ENCODE peak calls at places on chromosomes 6 and 20, in four cellular contexts. A is IMR-90, E is ovary, C is A549. Z is an unnamed sample.

GRCh38 chr20:1935696-1936366 is 40.6 kb downstream of the SIRPA start:
- DNase-seq in C (no peak), E (no peak), A (no peak), Z (no peak)

GRCh38 chr6:816510-817084 is 123.7 kb upstream of the EXOC2 start:
- DNase-seq in C (no peak), E (no peak), A (no peak), Z (no peak)

GRCh38 chr6:156563710-156564109 is 213.5 kb upstream of the ARID1B start:
- DNase-seq in E (no peak), C (no peak), A (no peak), Z (no peak)

GRCh38 chr6:56359201-56359899 is 112.0 kb upstream of the COL21A1 start:
- DNase-seq in C (peak), E (peak), A (peak), Z (peak)

GRCh38 chr6:150208606-150209352 is 65.9 kb downstream of the PPP1R14C start:
- DNase-seq in C (no peak), E (no peak), A (no peak), Z (no peak)

GRCh38 chr20:57695012-57695411 is 14.8 kb downstream of the PMEPA1 start:
- DNase-seq in E (no peak), C (peak), A (no peak), Z (no peak)

GRCh38 chr6:117298941-117299340 is 33.6 kb downstream of the VGLL2 start:
- DNase-seq in E (no peak), A (no peak), C (no peak), Z (no peak)

GRCh38 chr20:63701051-63701328 is 4.5 kb downstream of the TNFRSF6B start:
- DNase-seq in E (no peak), A (no peak), C (no peak), Z (no peak)

GRCh38 chr6:170156448-170157375 is 134.2 kb downstream of the DLL1 start:
- DNase-seq in C (no peak), A (no peak), E (peak), Z (no peak)

GRCh38 chr20:57809661-57810172 is 99.9 kb upstream of the PMEPA1 start:
- DNase-seq in C (peak), E (no peak), A (no peak), Z (no peak)

GRCh38 chr6:149335924-149336323 is 18.4 kb downstream of the TAB2 start:
- DNase-seq in C (peak), E (no peak), A (peak), Z (no peak)

GRCh38 chr20:20520776-20521175 is 152.9 kb downstream of the INSM1 start:
- DNase-seq in C (no peak), A (peak), E (no peak), Z (peak)

GRCh38 chr6:156601821-156602301 is 175.3 kb upstream of the ARID1B start:
- DNase-seq in C (no peak), A (no peak), E (no peak), Z (no peak)

GRCh38 chr6:39821014-39821738 is 29.0 kb downstream of the DAAM2 start:
- DNase-seq in C (no peak), A (no peak), E (no peak), Z (no peak)

GRCh38 chr6:22145823-22146379 is 150.9 kb downstream of the PRL start:
- DNase-seq in E (no peak), A (peak), C (peak), Z (no peak)

GRCh38 chr20:62808211-62808865 is 3.7 kb downstream of the OGFR start:
- DNase-seq in C (peak), E (peak), A (peak), Z (peak)

GRCh38 chr6:110053395-110054240 is 75.5 kb downstream of the GPR6 start:
- DNase-seq in E (peak), C (peak), A (peak), Z (peak)

GRCh38 chr6:16711551-16712249 is 49.6 kb downstream of the ATXN1 start:
- DNase-seq in A (no peak), E (no peak), C (peak), Z (no peak)

GRCh38 chr20:6395695-6396094 is 272.9 kb upstream of the FERMT1 start:
- DNase-seq in E (no peak), A (peak), C (peak), Z (no peak)

GRCh38 chr20:19254086-19254821 is 41.8 kb downstream of the SLC24A3 start:
- DNase-seq in A (no peak), C (no peak), E (no peak), Z (no peak)

GRCh38 chr20:13260620-13261279 is 39.7 kb downstream of the ISM1 start:
- DNase-seq in A (no peak), E (no peak), C (no peak), Z (no peak)

GRCh38 chr20:51531141-51531710 is 11.3 kb downstream of the NFATC2 start:
- DNase-seq in A (peak), C (peak), E (no peak), Z (peak)

GRCh38 chr6:33034554-33034953 is 25.2 kb upstream of the HLA-DOA start:
- DNase-seq in E (no peak), A (no peak), C (no peak), Z (no peak)

GRCh38 chr6:33030245-33030644 is 20.9 kb upstream of the HLA-DOA start:
- DNase-seq in C (no peak), E (no peak), A (no peak), Z (no peak)

GRCh38 chr6:33028220-33028849 is 18.9 kb upstream of the HLA-DOA start:
- DNase-seq in A (no peak), E (no peak), C (no peak), Z (no peak)

DNA sequence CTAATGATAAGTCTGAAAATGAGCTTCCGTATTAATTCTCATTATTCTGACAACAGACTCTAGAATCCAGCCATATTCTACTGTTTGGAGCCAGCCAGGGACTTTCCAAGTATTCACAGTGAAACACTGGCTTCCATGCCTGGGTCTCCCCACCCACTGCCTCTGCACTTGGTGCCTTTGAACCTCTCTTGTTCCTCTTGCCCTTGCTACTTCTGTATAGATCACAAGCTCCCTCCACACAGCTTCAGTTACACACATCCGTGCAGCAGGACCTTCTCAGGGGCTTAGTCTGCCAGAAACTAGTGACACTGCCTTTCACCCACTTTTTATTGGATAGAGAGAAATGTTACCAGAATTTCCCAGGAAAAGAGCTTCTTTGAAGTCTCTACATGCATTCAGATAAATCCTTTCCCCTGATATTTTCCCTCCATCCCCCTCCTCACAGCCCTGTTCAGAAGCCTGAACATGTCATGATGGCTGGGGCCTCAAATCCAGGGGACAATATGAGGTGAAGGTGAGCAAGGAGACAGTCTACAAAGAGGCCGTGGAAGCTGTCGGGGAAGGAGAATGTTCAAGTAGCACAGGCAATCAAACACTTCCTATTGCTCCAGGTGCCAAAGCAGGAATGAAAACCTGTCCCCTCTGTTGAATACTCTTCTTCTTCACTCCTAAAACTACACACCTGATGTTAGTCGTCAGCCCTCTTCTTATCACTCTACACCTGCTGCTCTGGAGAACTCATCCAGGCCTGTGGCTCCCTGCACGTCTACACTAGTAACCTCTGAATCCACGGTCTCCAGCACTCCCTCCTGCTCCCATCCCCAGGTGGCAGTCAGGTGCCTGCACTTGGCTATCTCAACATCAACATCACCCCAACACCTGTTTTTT is 20.1 kb upstream of the HLA-DOA start:
- DNase-seq in C (no peak), A (peak), E (no peak), Z (no peak)
- TF ChIP-seq POLR2A in C (no peak), A (no peak), E (no peak), Z (no peak)

GRCh38 chr6:52664991-52665686 is 5.8 kb upstream of the TMEM14A start:
- DNase-seq in C (no peak), E (no peak), A (peak), Z (no peak)

GRCh38 chr6:52663935-52664184 is 7.1 kb upstream of the TMEM14A start:
- DNase-seq in E (no peak), A (no peak), C (no peak), Z (no peak)

GRCh38 chr6:52663120-52663934 is 7.6 kb upstream of the TMEM14A start:
- DNase-seq in A (peak), C (peak), E (no peak), Z (peak)

GRCh38 chr6:52666523-52666922 is 4.4 kb upstream of the TMEM14A start:
- DNase-seq in E (no peak), C (no peak), A (no peak), Z (no peak)

DNA sequence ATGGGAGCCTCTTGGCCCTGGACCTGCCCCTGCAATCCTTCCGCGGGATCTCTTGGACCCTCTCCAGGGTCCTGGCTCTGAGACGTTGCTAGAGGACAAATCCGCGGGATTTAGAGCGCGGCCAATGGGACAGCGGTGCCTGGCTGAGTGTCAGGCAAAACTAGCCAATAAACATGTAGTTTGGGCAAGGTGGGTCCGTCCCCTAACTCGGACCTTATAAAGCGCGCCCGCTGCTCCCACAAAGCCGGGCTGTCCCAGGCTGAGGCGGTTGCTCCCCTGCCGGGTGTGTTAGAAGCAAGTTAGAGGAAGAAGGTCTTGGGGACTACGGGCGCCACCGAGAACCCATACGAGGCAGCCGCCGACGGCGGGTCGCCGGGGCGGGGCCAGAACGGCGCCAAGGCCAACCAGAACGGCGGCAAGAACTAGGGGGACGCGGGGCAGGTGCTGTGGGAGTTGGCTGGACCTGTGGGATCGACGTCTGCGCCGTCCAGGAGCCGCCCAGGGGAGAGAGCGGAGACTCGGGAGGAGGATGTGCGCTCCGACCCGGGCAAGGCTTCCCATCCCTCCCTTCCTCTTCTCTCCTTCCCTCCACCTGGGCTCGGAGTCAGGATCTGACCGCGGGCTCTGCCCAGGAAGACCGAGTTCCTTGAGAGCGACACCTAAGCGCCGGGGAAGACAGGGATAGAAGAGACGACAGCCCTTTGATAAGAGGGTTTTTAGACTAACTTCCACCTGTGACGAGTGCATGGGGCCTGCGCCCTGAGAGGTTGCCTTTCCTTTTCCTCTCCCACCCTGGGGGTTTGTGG is 6.5 kb upstream of the TMEM14A start:
- DNase-seq in A (peak), C (peak), E (peak), Z (peak)
- TF ChIP-seq POLR2A in A (peak), C (peak), E (peak), Z (peak)

DNA sequence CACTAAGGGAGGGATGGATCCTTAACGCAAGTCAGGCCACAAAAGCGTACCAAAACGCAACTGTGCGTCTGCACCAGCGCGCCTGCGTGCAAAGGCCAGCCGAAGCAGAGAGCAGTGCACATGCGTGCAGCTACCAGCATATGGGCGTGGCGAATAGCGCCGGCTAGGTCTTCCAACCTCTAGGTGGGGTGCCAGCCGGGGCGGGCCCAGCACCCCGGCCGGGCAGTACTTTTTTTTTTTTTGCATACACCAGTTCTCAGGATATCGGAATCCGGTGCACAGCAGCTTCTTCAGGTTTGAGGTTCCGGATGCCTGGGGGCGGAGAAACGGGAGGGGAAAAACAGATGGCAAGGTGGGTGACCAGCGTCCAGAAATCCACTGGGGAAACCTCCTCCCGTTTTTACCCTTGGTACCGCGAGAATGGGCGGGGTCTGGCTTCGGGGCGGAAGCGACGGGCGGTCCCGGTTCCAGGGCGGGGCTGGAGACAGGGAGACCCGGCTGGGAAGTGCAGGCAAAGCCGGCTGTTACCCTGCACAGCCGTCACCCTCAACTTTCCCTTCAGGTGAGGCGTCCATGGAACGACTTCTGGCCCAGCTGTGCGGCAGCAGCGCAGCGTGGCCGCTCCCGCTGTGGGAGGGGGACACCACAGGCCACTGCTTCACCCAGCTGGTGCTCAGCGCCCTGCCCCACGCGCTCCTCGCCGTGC is at the start of gene ABCC10:
- DNase-seq in E (peak), A (peak), C (peak), Z (peak)
- TF ChIP-seq POLR2A in E (no peak), A (no peak), C (peak), Z (peak)

GRCh38 chr6:32641122-32641521 is 3.9 kb downstream of the HLA-DQA1 start:
- DNase-seq in A (no peak), C (no peak), E (no peak), Z (no peak)

GRCh38 chr6:32643904-32644303 is 6.7 kb downstream of the HLA-DQA1 start:
- DNase-seq in C (no peak), A (no peak), E (no peak), Z (no peak)

GRCh38 chr6:32639440-32640394 is 2.5 kb downstream of the HLA-DQA1 start:
- DNase-seq in A (no peak), C (no peak), E (no peak), Z (no peak)

DNA sequence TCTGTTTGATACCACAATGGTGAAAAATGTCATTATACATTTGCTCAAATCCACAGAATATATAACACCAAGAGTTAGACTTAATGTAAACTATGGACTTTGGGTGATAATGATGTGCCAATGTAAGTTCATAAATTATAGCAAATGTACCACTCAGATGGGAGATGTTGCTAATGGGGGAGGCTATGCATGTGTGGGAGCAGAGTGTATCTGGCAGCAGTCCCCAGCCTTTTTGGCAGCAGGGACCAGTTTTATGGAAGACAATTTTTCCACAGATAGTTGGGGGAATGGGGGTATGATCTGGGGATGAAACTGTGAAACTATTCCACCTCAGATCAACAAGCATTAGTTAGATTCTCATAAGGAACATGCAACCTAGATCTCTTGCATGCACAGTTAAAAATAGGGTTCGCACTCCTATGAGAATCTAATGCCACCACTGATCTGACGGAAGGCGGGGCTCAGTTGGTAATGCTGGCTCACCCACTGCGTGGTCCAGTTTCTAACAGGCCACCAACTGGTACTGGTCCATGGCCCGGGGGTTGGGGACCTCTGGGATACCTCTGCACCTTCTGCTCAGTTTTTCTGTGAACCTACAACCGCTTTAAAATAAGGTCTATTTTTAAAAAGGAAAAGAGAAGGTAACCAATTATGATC is 8.0 kb downstream of the HLA-DQA1 start:
- DNase-seq in E (no peak), C (no peak), A (no peak), Z (no peak)
- TF ChIP-seq POLR2A in E (no peak), C (no peak), A (no peak), Z (no peak)

DNA sequence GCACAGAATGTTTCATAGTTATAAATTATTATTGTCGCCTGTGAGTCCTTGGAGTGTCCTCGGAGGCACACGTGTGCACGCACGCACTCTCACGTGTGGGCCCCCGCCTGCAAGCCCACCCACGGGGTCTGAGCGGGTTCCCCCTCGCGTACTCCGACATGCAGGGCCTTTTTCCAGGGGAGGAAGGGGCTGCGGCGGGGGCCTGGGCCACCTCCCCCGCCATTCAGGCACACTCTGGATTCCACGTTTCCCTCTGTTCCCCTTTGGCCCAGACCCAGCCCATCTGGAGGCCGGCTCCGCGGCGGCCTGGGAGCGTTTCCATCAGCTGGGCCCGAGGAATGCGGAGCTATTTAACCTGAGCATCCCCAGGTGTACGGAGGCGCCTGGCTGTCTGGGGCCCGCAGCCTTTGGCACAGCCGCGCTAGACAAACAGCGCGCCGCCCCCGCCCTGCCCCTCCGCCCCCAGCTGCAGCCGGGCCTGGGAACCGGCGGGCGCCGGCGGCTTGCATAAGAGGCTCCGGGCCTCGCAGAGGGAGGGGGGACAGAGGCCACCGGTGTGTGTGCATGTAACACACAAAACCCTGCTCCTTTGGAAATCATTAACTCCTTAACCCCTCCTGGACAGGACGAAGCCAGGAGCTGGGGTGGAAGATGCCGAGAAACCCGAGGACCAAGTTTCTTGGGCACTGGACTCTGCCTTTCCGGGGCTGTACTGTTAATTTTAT is 3.3 kb downstream of the ID1 start:
- DNase-seq in C (peak), A (peak), E (peak), Z (no peak)
- TF ChIP-seq POLR2A in C (peak), A (no peak), E (no peak), Z (no peak)

DNA sequence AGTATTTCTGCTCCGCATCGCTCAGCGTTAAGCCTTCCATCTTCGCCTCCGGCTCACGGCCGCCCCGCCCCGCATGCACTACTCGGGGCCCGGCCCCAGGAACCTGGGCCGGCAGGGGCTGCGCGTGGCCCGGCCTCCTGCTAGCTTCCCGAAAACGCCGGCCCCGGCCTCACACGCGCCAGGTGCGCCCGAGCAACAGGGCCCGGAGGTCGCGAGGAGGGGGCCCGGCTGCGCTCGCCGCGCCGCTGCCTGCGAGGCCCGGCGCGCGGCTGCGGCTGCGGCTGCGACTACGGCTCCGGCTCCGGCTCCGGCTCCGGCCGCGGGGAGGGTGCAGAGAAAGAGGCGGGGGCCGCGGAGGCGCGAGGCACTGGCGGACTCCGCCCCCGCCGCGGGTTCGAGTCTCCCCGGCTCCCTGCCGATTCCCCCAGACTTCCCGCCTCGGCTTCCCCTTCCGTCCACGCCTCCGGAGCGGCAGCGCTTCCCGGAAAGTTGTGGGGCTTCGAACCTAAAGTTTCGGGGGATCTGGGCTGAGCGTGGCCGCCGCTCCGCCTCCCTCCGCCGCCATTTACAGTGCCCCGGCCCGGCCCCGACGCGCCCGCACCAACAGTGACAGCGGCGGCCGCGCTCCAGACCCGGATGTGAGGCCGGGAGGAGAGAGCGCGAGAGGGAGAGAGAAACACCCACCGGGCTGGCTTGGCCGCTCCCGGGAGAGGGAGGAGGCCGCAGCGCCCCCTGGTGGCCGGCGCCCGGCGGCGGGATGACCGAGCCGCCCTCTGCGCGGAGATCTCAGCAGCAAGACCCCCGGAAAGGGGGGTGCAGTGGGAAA is at the start of gene REPS1:
- DNase-seq in A (peak), C (peak), E (peak), Z (peak)
- TF ChIP-seq POLR2A in A (peak), C (peak), E (peak), Z (peak)

Z was measured in H54.